ENCODE peak calls at places on chromosomes 7 and 10, in seven cellular contexts. Q is transverse colon; K is sigmoid colon; P is CD4-positive, alpha-beta memory T cell; I is substantia nigra; V is hepatocyte; D is mammary epithelial cell. M is an unnamed sample.
A peak's percentile ranks its signal among the peaks of the same experiment; 100 is the strongest.

GRCh38 chr10:117804470-117805011 is 242.2 kb downstream of the RAB11FIP2 start:
- DNase-seq in V (no peak), K (no peak), D (no peak), Q (no peak), P (no peak), I (peak; percentile 37), M (no peak)

GRCh38 chr10:74058071-74058470 is 60.2 kb downstream of the VCL start:
- DNase-seq in Q (no peak), V (no peak), K (no peak), P (no peak), I (no peak), D (no peak), M (no peak)

GRCh38 chr10:101467286-101467770 is 113.4 kb downstream of the BTRC start:
- DNase-seq in V (peak; percentile 79), I (no peak), P (peak; percentile 56), Q (no peak), K (no peak), D (peak; percentile 73), M (peak; percentile 83)

GRCh38 chr7:28572321-28573058 is 160.2 kb downstream of the CREB5 start:
- DNase-seq in K (no peak), I (no peak), Q (no peak), P (no peak), D (no peak), V (no peak), M (no peak)

GRCh38 chr7:120505770-120506169 is 232.8 kb downstream of the KCND2 start:
- DNase-seq in Q (no peak), I (no peak), V (no peak), P (no peak), K (no peak), D (no peak), M (no peak)

GRCh38 chr10:773562-774161 is 84.2 kb upstream of the DIP2C start:
- DNase-seq in Q (no peak), I (no peak), P (no peak), D (no peak), V (no peak), K (no peak), M (no peak)

GRCh38 chr10:63633677-63634487 is 112.7 kb downstream of the REEP3 start:
- DNase-seq in Q (no peak), V (no peak), P (no peak), D (peak; percentile 46), I (peak; percentile 2), K (no peak), M (peak; percentile 64)

GRCh38 chr7:80934286-80934685 is 15.4 kb upstream of the SEMA3C start:
- DNase-seq in V (no peak), I (no peak), P (no peak), K (no peak), D (peak; percentile 48), Q (no peak), M (no peak)

GRCh38 chr7:39624202-39624807 is 933 bp downstream of the RALA start:
- DNase-seq in K (no peak), D (peak; percentile 77), V (peak; percentile 36), P (no peak), Q (no peak), I (no peak), M (no peak)

GRCh38 chr7:157299613-157300405 is 37.0 kb upstream of the DNAJB6 start:
- DNase-seq in P (peak; percentile 65), V (no peak), K (no peak), I (no peak), Q (no peak), D (no peak), M (no peak)

GRCh38 chr7:69818647-69819161 is 220.4 kb downstream of the AUTS2 start:
- DNase-seq in Q (no peak), D (no peak), V (no peak), K (no peak), P (no peak), I (no peak), M (no peak)

GRCh38 chr10:116132716-116133420 is 140.1 kb downstream of the GFRA1 start:
- DNase-seq in Q (no peak), K (no peak), D (no peak), I (no peak), V (no peak), P (no peak), M (no peak)

GRCh38 chr10:102782698-102783540 is 39.2 kb downstream of the WBP1L start:
- DNase-seq in V (peak; percentile 32), P (no peak), I (no peak), Q (peak; percentile 44), K (peak; percentile 95), D (peak; percentile 96), M (peak; percentile 92)

GRCh38 chr7:55965805-55966421 is 1.5 kb downstream of the NIPSNAP2 start:
- DNase-seq in D (peak; percentile 16), K (no peak), V (no peak), I (peak; percentile 18), Q (no peak), P (no peak), M (no peak)

GRCh38 chr10:75547391-75548298 is 116.2 kb downstream of the LRMDA start:
- DNase-seq in P (no peak), Q (no peak), V (peak; percentile 34), D (peak; percentile 67), K (no peak), I (no peak), M (peak; percentile 82)

GRCh38 chr10:132264966-132265877 is 42.5 kb downstream of the STK32C start:
- DNase-seq in V (peak; percentile 39), Q (no peak), I (no peak), P (no peak), K (no peak), D (no peak), M (no peak)

GRCh38 chr10:85641479-85641967 is 725.1 kb downstream of the GRID1 start:
- DNase-seq in I (no peak), P (no peak), D (peak; percentile 65), V (peak; percentile 35), Q (no peak), K (no peak), M (no peak)

GRCh38 chr7:52100-52499 is 140.3 kb upstream of the FAM20C start:
- DNase-seq in P (no peak), I (no peak), K (no peak), Q (no peak), V (no peak), D (no peak), M (no peak)

GRCh38 chr10:119029613-119030420 is at the start of gene NANOS1:
- DNase-seq in I (no peak), Q (no peak), D (peak; percentile 39), K (no peak), P (no peak), V (peak; percentile 63), M (peak; percentile 58)

GRCh38 chr10:133467286-133467911 is 13.7 kb downstream of the SCART1 start:
- DNase-seq in V (no peak), I (no peak), K (no peak), Q (no peak), P (no peak), D (no peak), M (no peak)
- H3K27ac ChIP-seq in V (no peak overlapping the region), I (no peak overlapping the region), K (no peak overlapping the region), Q (no peak overlapping the region), P (no peak overlapping the region), D (no peak overlapping the region), M (no peak overlapping the region)

GRCh38 chr10:51619365-51619764 is 80.0 kb downstream of the CSTF2T start:
- DNase-seq in K (no peak), P (no peak), V (no peak), D (no peak), I (no peak), Q (no peak), M (no peak)
- H3K27ac ChIP-seq in K (no peak overlapping the region), P (no peak overlapping the region), V (no peak overlapping the region), D (no peak overlapping the region), I (no peak overlapping the region), Q (no peak overlapping the region), M (no peak overlapping the region)

GRCh38 chr10:34911661-34912205 is 96.6 kb upstream of the PARD3 start:
- DNase-seq in K (peak; percentile 41), I (no peak), P (no peak), V (no peak), D (no peak), Q (no peak), M (no peak)

GRCh38 chr10:34907743-34908425 is 92.8 kb upstream of the PARD3 start:
- DNase-seq in V (no peak), K (peak; percentile 2), D (no peak), Q (no peak), I (no peak), P (no peak), M (no peak)

GRCh38 chr10:34905200-34905927 is 90.3 kb upstream of the PARD3 start:
- DNase-seq in P (no peak), Q (no peak), I (no peak), V (no peak), D (no peak), K (peak; percentile 45), M (no peak)

GRCh38 chr10:34906021-34906965 is 91.2 kb upstream of the PARD3 start:
- DNase-seq in I (no peak), Q (no peak), D (peak; percentile 93), V (no peak), P (no peak), K (peak; percentile 55), M (peak; percentile 22)

DNA sequence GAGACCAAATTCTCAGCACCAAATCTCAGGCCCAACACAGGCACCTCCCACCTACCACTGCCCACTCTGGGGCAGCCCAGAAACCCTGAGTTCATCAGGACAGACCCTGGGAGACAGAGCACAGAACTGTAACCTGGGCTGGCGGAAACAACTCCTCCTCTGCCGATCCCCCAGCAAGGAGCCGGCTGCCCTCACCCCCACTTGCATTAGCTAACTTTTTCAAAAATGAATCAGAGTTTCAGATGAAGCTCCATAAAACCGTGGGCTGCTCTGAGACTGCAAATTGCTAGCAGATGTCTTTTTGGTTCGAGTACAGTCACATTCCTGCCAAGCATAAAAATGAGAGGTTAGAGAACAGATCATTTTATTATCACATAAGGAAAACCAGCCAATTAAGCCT is 93.4 kb upstream of the PARD3 start:
- DNase-seq in D (peak; percentile 43), Q (no peak), P (no peak), K (peak; percentile 59), V (peak; percentile 28), I (no peak), M (no peak)
- H3K27ac ChIP-seq in D (no peak overlapping the region), Q (no peak overlapping the region), P (no peak overlapping the region), K (no peak overlapping the region), V (peak overlapping the region; percentile 48), I (no peak overlapping the region), M (no peak overlapping the region)

DNA sequence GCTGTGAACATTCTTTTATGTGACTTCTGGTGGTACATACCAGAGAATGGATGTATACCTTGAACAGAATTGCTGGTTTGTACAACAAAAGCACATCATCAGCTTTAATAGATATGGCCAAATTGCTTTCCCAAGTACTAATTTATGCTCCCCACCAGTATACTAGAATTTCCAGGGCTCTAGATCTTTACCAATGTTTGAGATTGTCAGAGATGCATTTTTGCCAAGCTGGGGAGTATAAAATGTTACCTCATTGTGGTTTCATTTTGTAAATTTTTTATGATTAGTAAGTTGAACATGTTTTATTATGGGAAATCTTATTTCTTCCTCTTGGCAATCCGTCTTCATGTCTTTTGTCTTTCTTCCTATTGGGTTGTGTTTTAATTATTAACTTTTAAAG is 179.9 kb upstream of the TMEM106B start:
- DNase-seq in D (no peak), P (no peak), V (no peak), K (no peak), Q (no peak), I (no peak), M (no peak)
- H3K27ac ChIP-seq in D (no peak overlapping the region), P (no peak overlapping the region), V (no peak overlapping the region), K (no peak overlapping the region), Q (no peak overlapping the region), I (no peak overlapping the region), M (no peak overlapping the region)

GRCh38 chr10:7397049-7397448 is 13.8 kb downstream of the SFMBT2 start:
- DNase-seq in I (no peak), P (no peak), Q (no peak), V (no peak), D (no peak), K (no peak), M (no peak)
- H3K27ac ChIP-seq in I (no peak overlapping the region), P (no peak overlapping the region), Q (no peak overlapping the region), V (no peak overlapping the region), D (no peak overlapping the region), K (no peak overlapping the region), M (peak overlapping the region; percentile 59)